ENCODE peak calls at places on chromosomes 4 and X, in nine cellular contexts. One of them, this sample, is unnamed.

GRCh38 chr4:69440312-69440711 is 55.4 kb downstream of the UGT2B4 start:
- DNase-seq in coronary artery: no peak
- DNase-seq in breast epithelium: no peak
- DNase-seq in tibial nerve: no peak
- DNase-seq in stomach: no peak
- DNase-seq in foreskin keratinocyte: no peak
- DNase-seq in lower lobe of right lung: no peak
- DNase-seq in PC-3: no peak
- DNase-seq in CD4-positive, alpha-beta T cell: no peak
- DNase-seq in this sample: no peak

GRCh38 chrX:16320765-16321355 is 153.6 kb downstream of the MAGEB17 start:
- DNase-seq in coronary artery: no peak
- DNase-seq in breast epithelium: no peak
- DNase-seq in tibial nerve: no peak
- DNase-seq in stomach: no peak
- DNase-seq in foreskin keratinocyte: peak; percentile 59
- DNase-seq in lower lobe of right lung: no peak
- DNase-seq in PC-3: no peak
- DNase-seq in CD4-positive, alpha-beta T cell: no peak
- DNase-seq in this sample: peak; percentile 1

GRCh38 chr4:120850048-120850599 is 72.4 kb downstream of the PRDM5 start:
- DNase-seq in coronary artery: no peak
- DNase-seq in breast epithelium: no peak
- DNase-seq in tibial nerve: no peak
- DNase-seq in stomach: no peak
- DNase-seq in foreskin keratinocyte: no peak
- DNase-seq in lower lobe of right lung: no peak
- DNase-seq in PC-3: no peak
- DNase-seq in CD4-positive, alpha-beta T cell: no peak
- DNase-seq in this sample: no peak

GRCh38 chr4:29578329-29578728 is 1141.8 kb upstream of the PCDH7 start:
- DNase-seq in coronary artery: no peak
- DNase-seq in breast epithelium: no peak
- DNase-seq in tibial nerve: no peak
- DNase-seq in stomach: no peak
- DNase-seq in foreskin keratinocyte: no peak
- DNase-seq in lower lobe of right lung: no peak
- DNase-seq in PC-3: no peak
- DNase-seq in CD4-positive, alpha-beta T cell: no peak
- DNase-seq in this sample: no peak

GRCh38 chr4:5827108-5828004 is 65.5 kb downstream of the CRMP1 start:
- DNase-seq in coronary artery: no peak
- DNase-seq in breast epithelium: no peak
- DNase-seq in tibial nerve: no peak
- DNase-seq in stomach: no peak
- DNase-seq in foreskin keratinocyte: no peak
- DNase-seq in lower lobe of right lung: no peak
- DNase-seq in PC-3: no peak
- DNase-seq in CD4-positive, alpha-beta T cell: no peak
- DNase-seq in this sample: no peak

GRCh38 chr4:74426101-74426500 is 18.8 kb upstream of the AREG start:
- DNase-seq in coronary artery: no peak
- DNase-seq in breast epithelium: no peak
- DNase-seq in tibial nerve: no peak
- DNase-seq in stomach: no peak
- DNase-seq in foreskin keratinocyte: peak; percentile 76
- DNase-seq in lower lobe of right lung: no peak
- DNase-seq in PC-3: no peak
- DNase-seq in CD4-positive, alpha-beta T cell: no peak
- DNase-seq in this sample: no peak

GRCh38 chr4:122836941-122837340 is 10.3 kb downstream of the FGF2 start:
- DNase-seq in coronary artery: no peak
- DNase-seq in breast epithelium: no peak
- DNase-seq in tibial nerve: no peak
- DNase-seq in stomach: no peak
- DNase-seq in foreskin keratinocyte: no peak
- DNase-seq in lower lobe of right lung: no peak
- DNase-seq in PC-3: peak; percentile 72
- DNase-seq in CD4-positive, alpha-beta T cell: no peak
- DNase-seq in this sample: no peak

GRCh38 chr4:31417051-31417450 is 696.9 kb downstream of the PCDH7 start:
- DNase-seq in coronary artery: no peak
- DNase-seq in breast epithelium: no peak
- DNase-seq in tibial nerve: no peak
- DNase-seq in stomach: no peak
- DNase-seq in foreskin keratinocyte: no peak
- DNase-seq in lower lobe of right lung: no peak
- DNase-seq in PC-3: no peak
- DNase-seq in CD4-positive, alpha-beta T cell: no peak
- DNase-seq in this sample: no peak

GRCh38 chr4:2812985-2813384 is 20.1 kb downstream of the SH3BP2 start:
- DNase-seq in coronary artery: no peak
- DNase-seq in breast epithelium: no peak
- DNase-seq in tibial nerve: no peak
- DNase-seq in stomach: no peak
- DNase-seq in foreskin keratinocyte: no peak
- DNase-seq in lower lobe of right lung: no peak
- DNase-seq in PC-3: no peak
- DNase-seq in CD4-positive, alpha-beta T cell: no peak
- DNase-seq in this sample: no peak

GRCh38 chrX:12567857-12568256 is 223.4 kb upstream of the PRPS2 start:
- DNase-seq in coronary artery: no peak
- DNase-seq in breast epithelium: no peak
- DNase-seq in tibial nerve: no peak
- DNase-seq in stomach: no peak
- DNase-seq in foreskin keratinocyte: no peak
- DNase-seq in lower lobe of right lung: no peak
- DNase-seq in PC-3: peak; percentile 50
- DNase-seq in CD4-positive, alpha-beta T cell: no peak
- DNase-seq in this sample: no peak

GRCh38 chr4:134144337-134144736 is 57.3 kb downstream of the PABPC4L start:
- DNase-seq in coronary artery: no peak
- DNase-seq in breast epithelium: no peak
- DNase-seq in tibial nerve: no peak
- DNase-seq in stomach: no peak
- DNase-seq in foreskin keratinocyte: no peak
- DNase-seq in lower lobe of right lung: no peak
- DNase-seq in PC-3: no peak
- DNase-seq in CD4-positive, alpha-beta T cell: no peak
- DNase-seq in this sample: no peak

GRCh38 chrX:1535241-1536041 is 1.5 kb downstream of the P2RY8 start:
- DNase-seq in coronary artery: no peak
- DNase-seq in breast epithelium: no peak
- DNase-seq in tibial nerve: peak; percentile 64
- DNase-seq in stomach: no peak
- DNase-seq in foreskin keratinocyte: no peak
- DNase-seq in lower lobe of right lung: no peak
- DNase-seq in PC-3: no peak
- DNase-seq in CD4-positive, alpha-beta T cell: peak; percentile 27
- DNase-seq in this sample: no peak

GRCh38 chr4:5050520-5050955 is 742 bp upstream of the STK32B start:
- DNase-seq in coronary artery: peak; percentile 69
- DNase-seq in breast epithelium: peak; percentile 77
- DNase-seq in tibial nerve: peak; percentile 53
- DNase-seq in stomach: peak; percentile 77
- DNase-seq in foreskin keratinocyte: peak; percentile 57
- DNase-seq in lower lobe of right lung: peak; percentile 73
- DNase-seq in PC-3: peak; percentile 75
- DNase-seq in CD4-positive, alpha-beta T cell: no peak
- DNase-seq in this sample: peak; percentile 70

GRCh38 chr4:81504685-81505598 is 33.2 kb upstream of the RASGEF1B start:
- DNase-seq in coronary artery: no peak
- DNase-seq in breast epithelium: no peak
- DNase-seq in tibial nerve: peak; percentile 79
- DNase-seq in stomach: peak; percentile 52
- DNase-seq in foreskin keratinocyte: no peak
- DNase-seq in lower lobe of right lung: peak; percentile 84
- DNase-seq in PC-3: no peak
- DNase-seq in CD4-positive, alpha-beta T cell: peak; percentile 50
- DNase-seq in this sample: no peak

GRCh38 chr4:189087981-189088380 is 852.7 kb upstream of the FRG1 start:
- DNase-seq in coronary artery: no peak
- DNase-seq in breast epithelium: no peak
- DNase-seq in tibial nerve: no peak
- DNase-seq in stomach: no peak
- DNase-seq in foreskin keratinocyte: no peak
- DNase-seq in lower lobe of right lung: no peak
- DNase-seq in PC-3: no peak
- DNase-seq in CD4-positive, alpha-beta T cell: no peak
- DNase-seq in this sample: no peak

GRCh38 chr4:189084671-189085070 is 856.0 kb upstream of the FRG1 start:
- DNase-seq in coronary artery: no peak
- DNase-seq in breast epithelium: no peak
- DNase-seq in tibial nerve: no peak
- DNase-seq in stomach: no peak
- DNase-seq in foreskin keratinocyte: no peak
- DNase-seq in lower lobe of right lung: no peak
- DNase-seq in PC-3: no peak
- DNase-seq in CD4-positive, alpha-beta T cell: no peak
- DNase-seq in this sample: no peak

GRCh38 chr4:189092596-189092995 is 848.1 kb upstream of the FRG1 start:
- DNase-seq in coronary artery: no peak
- DNase-seq in breast epithelium: no peak
- DNase-seq in tibial nerve: no peak
- DNase-seq in stomach: no peak
- DNase-seq in foreskin keratinocyte: no peak
- DNase-seq in lower lobe of right lung: no peak
- DNase-seq in PC-3: no peak
- DNase-seq in CD4-positive, alpha-beta T cell: no peak
- DNase-seq in this sample: no peak

GRCh38 chr4:189088783-189089182 is 851.9 kb upstream of the FRG1 start:
- DNase-seq in coronary artery: no peak
- DNase-seq in breast epithelium: no peak
- DNase-seq in tibial nerve: no peak
- DNase-seq in stomach: no peak
- DNase-seq in foreskin keratinocyte: no peak
- DNase-seq in lower lobe of right lung: no peak
- DNase-seq in PC-3: no peak
- DNase-seq in CD4-positive, alpha-beta T cell: no peak
- DNase-seq in this sample: no peak

GRCh38 chr4:189090174-189090814 is 850.4 kb upstream of the FRG1 start:
- DNase-seq in coronary artery: no peak
- DNase-seq in breast epithelium: no peak
- DNase-seq in tibial nerve: no peak
- DNase-seq in stomach: no peak
- DNase-seq in foreskin keratinocyte: peak; percentile 9
- DNase-seq in lower lobe of right lung: no peak
- DNase-seq in PC-3: peak; percentile 25
- DNase-seq in CD4-positive, alpha-beta T cell: no peak
- DNase-seq in this sample: peak; percentile 27
- TF ChIP-seq CTCF in coronary artery: no peak
- TF ChIP-seq CTCF in breast epithelium: no peak
- TF ChIP-seq CTCF in tibial nerve: peak; percentile 13
- TF ChIP-seq CTCF in stomach: no peak
- TF ChIP-seq CTCF in foreskin keratinocyte: peak; percentile 53
- TF ChIP-seq CTCF in lower lobe of right lung: peak; percentile 22
- TF ChIP-seq CTCF in PC-3: peak; percentile 49
- TF ChIP-seq CTCF in CD4-positive, alpha-beta T cell: no peak
- TF ChIP-seq CTCF in this sample: peak; percentile 39

DNA sequence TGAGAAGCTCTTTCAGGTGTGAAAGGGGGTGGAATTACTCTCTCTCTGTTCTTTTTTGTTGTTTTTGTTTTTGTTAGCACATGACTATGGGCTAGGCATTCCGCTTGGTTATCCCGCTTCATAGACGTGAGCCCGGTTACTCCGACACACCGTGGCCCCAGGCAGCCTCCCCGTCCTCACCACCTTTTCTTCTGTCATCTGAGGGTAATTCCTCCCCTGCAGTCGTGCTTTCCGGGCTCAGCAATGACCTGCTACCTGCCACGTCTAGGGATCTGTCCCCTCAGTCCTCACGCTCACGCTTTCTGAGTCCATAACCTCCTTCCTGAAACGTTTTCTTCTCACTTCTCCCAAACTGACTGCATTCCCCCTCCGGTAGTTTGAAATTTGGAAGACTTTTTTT is 691 bp upstream of the REST start:
- DNase-seq in coronary artery: no peak
- DNase-seq in breast epithelium: no peak
- DNase-seq in tibial nerve: no peak
- DNase-seq in stomach: no peak
- DNase-seq in foreskin keratinocyte: no peak
- DNase-seq in lower lobe of right lung: no peak
- DNase-seq in PC-3: no peak
- DNase-seq in CD4-positive, alpha-beta T cell: no peak
- DNase-seq in this sample: peak; percentile 6
- H3K27ac ChIP-seq in coronary artery: no peak overlapping the region
- H3K27ac ChIP-seq in breast epithelium: peak overlapping the region; percentile 36
- H3K27ac ChIP-seq in tibial nerve: peak overlapping the region; percentile 96
- H3K27ac ChIP-seq in stomach: peak overlapping the region; percentile 94
- H3K27ac ChIP-seq in foreskin keratinocyte: no peak overlapping the region
- H3K27ac ChIP-seq in lower lobe of right lung: peak overlapping the region; percentile 46
- H3K27ac ChIP-seq in PC-3: no peak overlapping the region
- H3K27ac ChIP-seq in CD4-positive, alpha-beta T cell: peak overlapping the region; percentile 18
- H3K27ac ChIP-seq in this sample: no peak overlapping the region

GRCh38 chrX:93874554-93874953 is 200.5 kb downstream of the FAM133A start:
- DNase-seq in coronary artery: no peak
- DNase-seq in breast epithelium: no peak
- DNase-seq in tibial nerve: peak; percentile 19
- DNase-seq in stomach: no peak
- DNase-seq in foreskin keratinocyte: peak; percentile 0
- DNase-seq in lower lobe of right lung: no peak
- DNase-seq in PC-3: peak; percentile 63
- DNase-seq in CD4-positive, alpha-beta T cell: no peak
- DNase-seq in this sample: peak; percentile 4
- TF ChIP-seq CTCF in coronary artery: no peak
- TF ChIP-seq CTCF in breast epithelium: no peak
- TF ChIP-seq CTCF in tibial nerve: no peak
- TF ChIP-seq CTCF in stomach: no peak
- TF ChIP-seq CTCF in foreskin keratinocyte: peak; percentile 52
- TF ChIP-seq CTCF in lower lobe of right lung: peak; percentile 22
- TF ChIP-seq CTCF in PC-3: peak; percentile 71
- TF ChIP-seq CTCF in CD4-positive, alpha-beta T cell: no peak
- TF ChIP-seq CTCF in this sample: peak; percentile 44

GRCh38 chr4:7826909-7827306 is 112.8 kb downstream of the AFAP1 start:
- DNase-seq in coronary artery: peak; percentile 26
- DNase-seq in breast epithelium: no peak
- DNase-seq in tibial nerve: no peak
- DNase-seq in stomach: no peak
- DNase-seq in foreskin keratinocyte: no peak
- DNase-seq in lower lobe of right lung: no peak
- DNase-seq in PC-3: no peak
- DNase-seq in CD4-positive, alpha-beta T cell: no peak
- DNase-seq in this sample: no peak

GRCh38 chr4:7823416-7823824 is 116.2 kb downstream of the AFAP1 start:
- DNase-seq in coronary artery: peak; percentile 91
- DNase-seq in breast epithelium: no peak
- DNase-seq in tibial nerve: peak; percentile 57
- DNase-seq in stomach: peak; percentile 44
- DNase-seq in foreskin keratinocyte: no peak
- DNase-seq in lower lobe of right lung: no peak
- DNase-seq in PC-3: no peak
- DNase-seq in CD4-positive, alpha-beta T cell: no peak
- DNase-seq in this sample: no peak

GRCh38 chr4:7822858-7823257 is 116.8 kb downstream of the AFAP1 start:
- DNase-seq in coronary artery: peak; percentile 74
- DNase-seq in breast epithelium: no peak
- DNase-seq in tibial nerve: no peak
- DNase-seq in stomach: no peak
- DNase-seq in foreskin keratinocyte: no peak
- DNase-seq in lower lobe of right lung: no peak
- DNase-seq in PC-3: no peak
- DNase-seq in CD4-positive, alpha-beta T cell: no peak
- DNase-seq in this sample: no peak

GRCh38 chr4:7826176-7826908 is 113.3 kb downstream of the AFAP1 start:
- DNase-seq in coronary artery: peak; percentile 67
- DNase-seq in breast epithelium: no peak
- DNase-seq in tibial nerve: no peak
- DNase-seq in stomach: no peak
- DNase-seq in foreskin keratinocyte: no peak
- DNase-seq in lower lobe of right lung: no peak
- DNase-seq in PC-3: no peak
- DNase-seq in CD4-positive, alpha-beta T cell: no peak
- DNase-seq in this sample: no peak

GRCh38 chr4:7824218-7824617 is 115.4 kb downstream of the AFAP1 start:
- DNase-seq in coronary artery: no peak
- DNase-seq in breast epithelium: no peak
- DNase-seq in tibial nerve: no peak
- DNase-seq in stomach: no peak
- DNase-seq in foreskin keratinocyte: no peak
- DNase-seq in lower lobe of right lung: no peak
- DNase-seq in PC-3: no peak
- DNase-seq in CD4-positive, alpha-beta T cell: no peak
- DNase-seq in this sample: no peak
- H3K27ac ChIP-seq in coronary artery: peak overlapping the region; percentile 89
- H3K27ac ChIP-seq in breast epithelium: peak overlapping the region; percentile 73
- H3K27ac ChIP-seq in tibial nerve: peak overlapping the region; percentile 0
- H3K27ac ChIP-seq in stomach: peak overlapping the region; percentile 80
- H3K27ac ChIP-seq in foreskin keratinocyte: no peak overlapping the region
- H3K27ac ChIP-seq in lower lobe of right lung: peak overlapping the region; percentile 34
- H3K27ac ChIP-seq in PC-3: no peak overlapping the region
- H3K27ac ChIP-seq in CD4-positive, alpha-beta T cell: no peak overlapping the region
- H3K27ac ChIP-seq in this sample: no peak overlapping the region

This sample was measured in RWPE1.